ENCODE peak calls at places on chromosomes 1 and 21, in eight cellular contexts. One of them, this sample, is unnamed.

GRCh38 chr1:81850495-81850894 is 49.8 kb downstream of the ADGRL2 start:
- DNase-seq in M059J: no peak
- DNase-seq in ovary: no peak
- DNase-seq in CD8-positive, alpha-beta T cell: no peak
- DNase-seq in NCI-H2029 treated with DMSO at 0.1 percent for 48 hours: no peak
- DNase-seq in activated CD4-positive, alpha-beta T cell treated with anti-CD3 and anti-CD28 coated beads, Interleukin-2, amount 50 U/mL, for 1 hour: no peak
- DNase-seq in stimulated activated CD8-positive, alpha-beta memory T cell treated with anti-CD3 and anti-CD28 coated beads, Interleukin-7, amount 100 ng/mL, for 1 hour: no peak
- DNase-seq in activated naive CD4-positive, alpha-beta T cell: no peak
- DNase-seq in this sample: no peak

GRCh38 chr1:204348722-204349121 is 11.0 kb downstream of the PLEKHA6 start:
- DNase-seq in M059J: peak
- DNase-seq in ovary: peak
- DNase-seq in CD8-positive, alpha-beta T cell: no peak
- DNase-seq in NCI-H2029 treated with DMSO at 0.1 percent for 48 hours: no peak
- DNase-seq in activated CD4-positive, alpha-beta T cell treated with anti-CD3 and anti-CD28 coated beads, Interleukin-2, amount 50 U/mL, for 1 hour: no peak
- DNase-seq in stimulated activated CD8-positive, alpha-beta memory T cell treated with anti-CD3 and anti-CD28 coated beads, Interleukin-7, amount 100 ng/mL, for 1 hour: no peak
- DNase-seq in activated naive CD4-positive, alpha-beta T cell: no peak
- DNase-seq in this sample: no peak

GRCh38 chr21:42234464-42235241 is 15.7 kb downstream of the ABCG1 start:
- DNase-seq in M059J: no peak
- DNase-seq in ovary: peak
- DNase-seq in CD8-positive, alpha-beta T cell: peak
- DNase-seq in NCI-H2029 treated with DMSO at 0.1 percent for 48 hours: peak
- DNase-seq in activated CD4-positive, alpha-beta T cell treated with anti-CD3 and anti-CD28 coated beads, Interleukin-2, amount 50 U/mL, for 1 hour: peak
- DNase-seq in stimulated activated CD8-positive, alpha-beta memory T cell treated with anti-CD3 and anti-CD28 coated beads, Interleukin-7, amount 100 ng/mL, for 1 hour: peak
- DNase-seq in activated naive CD4-positive, alpha-beta T cell: peak
- DNase-seq in this sample: no peak

GRCh38 chr1:77543822-77544448 is 138.5 kb downstream of the ZZZ3 start:
- DNase-seq in M059J: no peak
- DNase-seq in ovary: no peak
- DNase-seq in CD8-positive, alpha-beta T cell: no peak
- DNase-seq in NCI-H2029 treated with DMSO at 0.1 percent for 48 hours: no peak
- DNase-seq in activated CD4-positive, alpha-beta T cell treated with anti-CD3 and anti-CD28 coated beads, Interleukin-2, amount 50 U/mL, for 1 hour: no peak
- DNase-seq in stimulated activated CD8-positive, alpha-beta memory T cell treated with anti-CD3 and anti-CD28 coated beads, Interleukin-7, amount 100 ng/mL, for 1 hour: no peak
- DNase-seq in activated naive CD4-positive, alpha-beta T cell: no peak
- DNase-seq in this sample: no peak

GRCh38 chr1:81799939-81800740 is 594 bp upstream of the ADGRL2 start:
- DNase-seq in M059J: peak
- DNase-seq in ovary: peak
- DNase-seq in CD8-positive, alpha-beta T cell: no peak
- DNase-seq in NCI-H2029 treated with DMSO at 0.1 percent for 48 hours: no peak
- DNase-seq in activated CD4-positive, alpha-beta T cell treated with anti-CD3 and anti-CD28 coated beads, Interleukin-2, amount 50 U/mL, for 1 hour: no peak
- DNase-seq in stimulated activated CD8-positive, alpha-beta memory T cell treated with anti-CD3 and anti-CD28 coated beads, Interleukin-7, amount 100 ng/mL, for 1 hour: no peak
- DNase-seq in activated naive CD4-positive, alpha-beta T cell: no peak
- DNase-seq in this sample: peak

GRCh38 chr1:171345536-171345935 is 31.6 kb downstream of the FMO4 start:
- DNase-seq in M059J: no peak
- DNase-seq in ovary: no peak
- DNase-seq in CD8-positive, alpha-beta T cell: no peak
- DNase-seq in NCI-H2029 treated with DMSO at 0.1 percent for 48 hours: no peak
- DNase-seq in activated CD4-positive, alpha-beta T cell treated with anti-CD3 and anti-CD28 coated beads, Interleukin-2, amount 50 U/mL, for 1 hour: no peak
- DNase-seq in stimulated activated CD8-positive, alpha-beta memory T cell treated with anti-CD3 and anti-CD28 coated beads, Interleukin-7, amount 100 ng/mL, for 1 hour: no peak
- DNase-seq in activated naive CD4-positive, alpha-beta T cell: no peak
- DNase-seq in this sample: no peak

GRCh38 chr1:230301322-230301721 is 124.8 kb downstream of the PGBD5 start:
- DNase-seq in M059J: no peak
- DNase-seq in ovary: no peak
- DNase-seq in CD8-positive, alpha-beta T cell: no peak
- DNase-seq in NCI-H2029 treated with DMSO at 0.1 percent for 48 hours: no peak
- DNase-seq in activated CD4-positive, alpha-beta T cell treated with anti-CD3 and anti-CD28 coated beads, Interleukin-2, amount 50 U/mL, for 1 hour: no peak
- DNase-seq in stimulated activated CD8-positive, alpha-beta memory T cell treated with anti-CD3 and anti-CD28 coated beads, Interleukin-7, amount 100 ng/mL, for 1 hour: no peak
- DNase-seq in activated naive CD4-positive, alpha-beta T cell: no peak
- DNase-seq in this sample: no peak

GRCh38 chr1:40416709-40417108 is 33.6 kb upstream of the ZFP69B start:
- DNase-seq in M059J: no peak
- DNase-seq in ovary: no peak
- DNase-seq in CD8-positive, alpha-beta T cell: no peak
- DNase-seq in NCI-H2029 treated with DMSO at 0.1 percent for 48 hours: no peak
- DNase-seq in activated CD4-positive, alpha-beta T cell treated with anti-CD3 and anti-CD28 coated beads, Interleukin-2, amount 50 U/mL, for 1 hour: no peak
- DNase-seq in stimulated activated CD8-positive, alpha-beta memory T cell treated with anti-CD3 and anti-CD28 coated beads, Interleukin-7, amount 100 ng/mL, for 1 hour: no peak
- DNase-seq in activated naive CD4-positive, alpha-beta T cell: no peak
- DNase-seq in this sample: no peak

GRCh38 chr21:42425603-42425985 is 21.9 kb downstream of the UBASH3A start:
- DNase-seq in M059J: no peak
- DNase-seq in ovary: no peak
- DNase-seq in CD8-positive, alpha-beta T cell: peak
- DNase-seq in NCI-H2029 treated with DMSO at 0.1 percent for 48 hours: no peak
- DNase-seq in activated CD4-positive, alpha-beta T cell treated with anti-CD3 and anti-CD28 coated beads, Interleukin-2, amount 50 U/mL, for 1 hour: no peak
- DNase-seq in stimulated activated CD8-positive, alpha-beta memory T cell treated with anti-CD3 and anti-CD28 coated beads, Interleukin-7, amount 100 ng/mL, for 1 hour: no peak
- DNase-seq in activated naive CD4-positive, alpha-beta T cell: no peak
- DNase-seq in this sample: no peak

GRCh38 chr21:15088483-15088882 is 23.7 kb upstream of the NRIP1 start:
- DNase-seq in M059J: no peak
- DNase-seq in ovary: no peak
- DNase-seq in CD8-positive, alpha-beta T cell: no peak
- DNase-seq in NCI-H2029 treated with DMSO at 0.1 percent for 48 hours: no peak
- DNase-seq in activated CD4-positive, alpha-beta T cell treated with anti-CD3 and anti-CD28 coated beads, Interleukin-2, amount 50 U/mL, for 1 hour: no peak
- DNase-seq in stimulated activated CD8-positive, alpha-beta memory T cell treated with anti-CD3 and anti-CD28 coated beads, Interleukin-7, amount 100 ng/mL, for 1 hour: no peak
- DNase-seq in activated naive CD4-positive, alpha-beta T cell: no peak
- DNase-seq in this sample: no peak

GRCh38 chr1:205456383-205456867 is 580 bp upstream of the BLACAT1 start:
- DNase-seq in M059J: no peak
- DNase-seq in ovary: no peak
- DNase-seq in CD8-positive, alpha-beta T cell: no peak
- DNase-seq in NCI-H2029 treated with DMSO at 0.1 percent for 48 hours: no peak
- DNase-seq in activated CD4-positive, alpha-beta T cell treated with anti-CD3 and anti-CD28 coated beads, Interleukin-2, amount 50 U/mL, for 1 hour: no peak
- DNase-seq in stimulated activated CD8-positive, alpha-beta memory T cell treated with anti-CD3 and anti-CD28 coated beads, Interleukin-7, amount 100 ng/mL, for 1 hour: no peak
- DNase-seq in activated naive CD4-positive, alpha-beta T cell: no peak
- DNase-seq in this sample: no peak

GRCh38 chr1:225250432-225250831 is 177.4 kb downstream of the LBR start:
- DNase-seq in M059J: peak
- DNase-seq in ovary: no peak
- DNase-seq in CD8-positive, alpha-beta T cell: no peak
- DNase-seq in NCI-H2029 treated with DMSO at 0.1 percent for 48 hours: no peak
- DNase-seq in activated CD4-positive, alpha-beta T cell treated with anti-CD3 and anti-CD28 coated beads, Interleukin-2, amount 50 U/mL, for 1 hour: no peak
- DNase-seq in stimulated activated CD8-positive, alpha-beta memory T cell treated with anti-CD3 and anti-CD28 coated beads, Interleukin-7, amount 100 ng/mL, for 1 hour: no peak
- DNase-seq in activated naive CD4-positive, alpha-beta T cell: no peak
- DNase-seq in this sample: no peak

GRCh38 chr1:82073659-82074058 is 272.9 kb downstream of the ADGRL2 start:
- DNase-seq in M059J: no peak
- DNase-seq in ovary: no peak
- DNase-seq in CD8-positive, alpha-beta T cell: no peak
- DNase-seq in NCI-H2029 treated with DMSO at 0.1 percent for 48 hours: no peak
- DNase-seq in activated CD4-positive, alpha-beta T cell treated with anti-CD3 and anti-CD28 coated beads, Interleukin-2, amount 50 U/mL, for 1 hour: no peak
- DNase-seq in stimulated activated CD8-positive, alpha-beta memory T cell treated with anti-CD3 and anti-CD28 coated beads, Interleukin-7, amount 100 ng/mL, for 1 hour: no peak
- DNase-seq in activated naive CD4-positive, alpha-beta T cell: no peak
- DNase-seq in this sample: no peak

GRCh38 chr1:187842406-187843165 is 1013.8 kb downstream of the PLA2G4A start:
- DNase-seq in M059J: peak
- DNase-seq in ovary: no peak
- DNase-seq in CD8-positive, alpha-beta T cell: no peak
- DNase-seq in NCI-H2029 treated with DMSO at 0.1 percent for 48 hours: no peak
- DNase-seq in activated CD4-positive, alpha-beta T cell treated with anti-CD3 and anti-CD28 coated beads, Interleukin-2, amount 50 U/mL, for 1 hour: no peak
- DNase-seq in stimulated activated CD8-positive, alpha-beta memory T cell treated with anti-CD3 and anti-CD28 coated beads, Interleukin-7, amount 100 ng/mL, for 1 hour: no peak
- DNase-seq in activated naive CD4-positive, alpha-beta T cell: no peak
- DNase-seq in this sample: no peak